ENCODE peak calls at places on chromosomes 4 and X, in six cellular contexts. C, X, H, V, I and K are unnamed samples.
A peak's percentile ranks its signal among the peaks of the same experiment; 100 is the strongest.

GRCh38 chr4:127503111-127503510 is 129.6 kb upstream of the INTU start:
- DNase-seq in I (peak; percentile 3), V (peak; percentile 59), X (no peak), C (peak; percentile 63), H (no peak), K (no peak)

GRCh38 chrX:2549874-2550273 is 49.1 kb upstream of the DHRSX start:
- DNase-seq in C (no peak), I (no peak), X (peak; percentile 40), V (no peak), H (no peak), K (no peak)

GRCh38 chr4:4524364-4524763 is 17.5 kb downstream of the STX18 start:
- DNase-seq in X (no peak), V (no peak), I (peak; percentile 27), H (peak; percentile 39), C (peak; percentile 71), K (no peak)

GRCh38 chr4:100716416-100716815 is 198.6 kb upstream of the EMCN start:
- DNase-seq in H (no peak), V (no peak), C (no peak), X (no peak), I (no peak), K (no peak)

GRCh38 chr4:84966382-84967291 is at the start of gene WDFY3:
- DNase-seq in H (no peak), X (peak; percentile 92), I (peak; percentile 96), C (peak; percentile 92), V (peak; percentile 89), K (peak; percentile 69)

GRCh38 chr4:159252491-159252890 is 149.6 kb downstream of the RAPGEF2 start:
- DNase-seq in I (no peak), C (no peak), V (no peak), H (no peak), X (no peak), K (no peak)

GRCh38 chrX:12554206-12554605 is 237.0 kb upstream of the PRPS2 start:
- DNase-seq in H (no peak), C (no peak), I (no peak), V (no peak), X (no peak), K (no peak)

GRCh38 chrX:150298841-150299551 is 64.1 kb upstream of the MAMLD1 start:
- DNase-seq in H (no peak), I (no peak), V (peak; percentile 27), X (no peak), C (no peak), K (no peak)

GRCh38 chr4:153527690-153528089 is 61.5 kb downstream of the TMEM131L start:
- DNase-seq in C (no peak), H (no peak), I (no peak), V (no peak), X (no peak), K (no peak)

GRCh38 chr4:48149971-48150370 is 15.9 kb upstream of the TXK start:
- DNase-seq in C (no peak), I (no peak), V (no peak), X (no peak), H (no peak), K (no peak)

GRCh38 chr4:26485684-26486083 is 4.6 kb downstream of the CCKAR start:
- DNase-seq in H (no peak), V (no peak), I (no peak), C (no peak), X (no peak), K (no peak)

GRCh38 chr4:188218392-188218791 is 79.2 kb downstream of the TRIML1 start:
- DNase-seq in V (no peak), H (no peak), C (peak; percentile 45), I (no peak), X (no peak), K (no peak)

GRCh38 chr4:5974321-5974720 is 43.9 kb downstream of the C4orf50 start:
- DNase-seq in V (no peak), X (no peak), I (peak; percentile 12), C (no peak), H (no peak), K (no peak)

GRCh38 chr4:87502580-87503238 is 26.5 kb downstream of the SPARCL1 start:
- DNase-seq in C (no peak), V (peak; percentile 35), I (peak; percentile 18), X (no peak), H (no peak), K (no peak)

GRCh38 chr4:17667653-17668201 is 53.3 kb downstream of the MED28 start:
- DNase-seq in I (no peak), X (no peak), H (no peak), C (no peak), V (no peak), K (no peak)

GRCh38 chrX:49842603-49843002 is 13.5 kb downstream of the PAGE4 start:
- DNase-seq in V (no peak), X (no peak), H (no peak), I (no peak), C (no peak), K (no peak)

GRCh38 chr4:149638073-149638472 is 177.6 kb downstream of the IQCM start:
- DNase-seq in H (no peak), C (no peak), I (peak; percentile 55), V (peak; percentile 80), X (no peak), K (no peak)

GRCh38 chr4:37503231-37503630 is 182.9 kb downstream of the RELL1 start:
- DNase-seq in I (no peak), C (no peak), X (no peak), H (no peak), V (no peak), K (no peak)

GRCh38 chr4:71066737-71067716 is 73.6 kb downstream of the DCK start:
- DNase-seq in C (no peak), H (no peak), X (no peak), V (no peak), I (no peak), K (no peak)

GRCh38 chrX:80765226-80765625 is 44.5 kb downstream of the BRWD3 start:
- DNase-seq in X (no peak), V (peak; percentile 83), I (peak; percentile 64), C (no peak), H (no peak), K (no peak)

GRCh38 chr4:128335541-128335940 is 47.9 kb upstream of the PGRMC2 start:
- DNase-seq in I (no peak), C (no peak), X (no peak), V (peak; percentile 56), H (no peak), K (no peak)

GRCh38 chr4:173526724-173527102 is 3.3 kb downstream of the HAND2 start:
- DNase-seq in X (no peak), H (no peak), I (no peak), V (no peak), C (no peak), K (no peak)

GRCh38 chr4:173524218-173525117 is 5.6 kb downstream of the HAND2 start:
- DNase-seq in X (no peak), V (no peak), I (no peak), C (no peak), H (no peak), K (no peak)

GRCh38 chr4:173526034-173526482 is 4.0 kb downstream of the HAND2 start:
- DNase-seq in I (peak; percentile 73), C (peak; percentile 43), V (no peak), H (no peak), X (no peak), K (no peak)

GRCh38 chr4:173527103-173527876 is 2.7 kb downstream of the HAND2 start:
- DNase-seq in X (no peak), I (peak; percentile 75), H (no peak), V (no peak), C (peak; percentile 72), K (no peak)

DNA sequence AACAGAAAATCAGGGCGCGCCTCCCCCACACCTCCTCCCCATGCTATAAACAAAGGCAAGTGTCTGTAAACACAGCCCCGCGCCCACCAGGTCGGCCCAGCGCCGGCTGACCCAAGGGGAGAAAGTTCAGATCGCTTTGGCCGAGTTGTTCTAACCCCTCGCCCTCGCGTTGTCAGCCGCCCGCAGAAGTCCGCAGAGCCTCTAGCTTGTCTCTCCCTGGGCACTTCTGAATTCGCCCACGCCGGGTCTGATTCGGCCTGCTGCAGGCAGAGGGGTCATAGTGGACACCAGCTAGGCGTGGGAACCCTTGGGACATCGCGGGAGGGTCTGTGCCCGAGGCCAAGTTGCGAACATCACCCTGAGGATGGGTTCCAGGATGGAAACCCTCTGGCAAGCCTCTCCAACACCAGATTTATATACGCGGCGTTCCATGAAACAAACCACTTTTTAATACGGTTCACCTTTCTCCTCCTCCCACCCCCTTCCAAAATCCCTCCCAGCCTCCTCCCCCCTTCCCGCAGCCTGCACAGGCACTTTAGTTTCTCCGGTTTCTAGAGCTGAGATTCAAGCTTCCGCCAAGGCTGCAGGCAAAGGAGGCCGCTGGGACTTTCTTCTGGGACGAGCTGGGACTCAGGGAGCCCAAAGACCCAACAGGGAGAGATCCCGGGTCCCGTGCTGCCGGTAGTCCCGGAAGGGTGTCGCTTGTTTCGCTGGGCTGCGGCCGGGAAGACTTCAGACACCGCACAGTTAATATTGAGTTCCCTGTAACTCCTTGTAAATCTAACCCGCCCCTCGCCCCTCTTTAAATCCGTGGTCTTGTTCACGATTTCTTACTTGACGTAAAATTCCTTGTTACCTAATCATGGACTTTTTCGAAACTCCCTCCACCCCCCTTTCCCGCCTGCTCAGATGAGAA is 4.7 kb downstream of the HAND2 start:
- DNase-seq in H (no peak), V (no peak), C (peak; percentile 64), X (no peak), I (peak; percentile 77), K (no peak)
- H3K4me3 ChIP-seq in H (no peak overlapping the region), V (no peak overlapping the region), C (no peak overlapping the region), X (peak overlapping the region; percentile 41), I (peak overlapping the region; percentile 97), K (no peak overlapping the region)

DNA sequence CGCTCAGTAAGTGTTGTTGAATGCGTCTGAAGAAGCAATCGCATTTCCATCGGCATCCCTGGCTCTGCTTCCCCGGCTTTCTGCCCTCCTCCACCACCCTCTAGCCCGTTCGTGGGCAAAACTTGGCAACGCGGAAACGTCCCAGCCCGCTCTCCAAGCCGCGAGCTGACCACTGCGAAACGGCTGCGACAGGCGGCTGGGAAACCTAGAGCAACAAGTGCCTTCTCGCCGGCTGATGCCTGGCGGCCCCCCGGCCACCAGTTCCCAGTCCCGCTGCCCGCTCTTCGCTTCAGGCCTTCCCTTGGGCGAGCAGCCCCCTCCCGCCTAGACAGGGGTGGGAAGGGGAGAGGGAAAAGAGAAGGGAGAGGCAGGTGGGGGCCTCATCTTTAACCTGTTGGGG is 837 bp downstream of the CITED1 start:
- DNase-seq in H (no peak), C (peak; percentile 59), X (no peak), V (no peak), I (peak; percentile 20), K (no peak)
- TF ChIP-seq EZH2 in H (no peak), C (no peak), X (peak; percentile 32), V (peak; percentile 78), I (no peak), K (no peak)

GRCh38 chr4:69831646-69832325 is 28.2 kb downstream of the SULT1E1 start:
- DNase-seq in C (no peak), I (no peak), H (no peak), X (peak; percentile 28), V (no peak), K (no peak)
- H3K4me3 ChIP-seq in C (no peak overlapping the region), I (no peak overlapping the region), H (no peak overlapping the region), X (peak overlapping the region; percentile 8), V (no peak overlapping the region), K (no peak overlapping the region)

GRCh38 chr4:145301386-145302080 is 121.1 kb upstream of the OTUD4 start:
- DNase-seq in C (no peak), V (peak; percentile 57), X (no peak), H (no peak), I (peak; percentile 58), K (no peak)
- TF ChIP-seq EZH2 in C (no peak), V (no peak), X (no peak), H (no peak), I (no peak), K (no peak)